ENCODE peak calls at places on chromosomes 16 and 17, in four cellular contexts. One of them, this sample, is unnamed.

GRCh38 chr16:30406911-30407793 is at the start of gene ZNF771:
- DNase-seq in GM23338: peak; percentile 97
- DNase-seq in fibroblast of lung: peak; percentile 82
- DNase-seq in PC-9: peak; percentile 72
- DNase-seq in this sample: peak; percentile 78

GRCh38 chr17:28008526-28008925 is 34.0 kb upstream of the NLK start:
- DNase-seq in GM23338: peak; percentile 91
- DNase-seq in PC-9: peak; percentile 54
- DNase-seq in fibroblast of lung: peak; percentile 66
- DNase-seq in this sample: peak; percentile 64

GRCh38 chr17:12665263-12666210 is at the start of gene MYOCD:
- DNase-seq in GM23338: peak; percentile 94
- DNase-seq in fibroblast of lung: peak; percentile 42
- DNase-seq in PC-9: no peak
- DNase-seq in this sample: no peak

GRCh38 chr16:9119795-9120194 is 28.4 kb downstream of the HAPSTR1 start:
- DNase-seq in fibroblast of lung: peak; percentile 92
- DNase-seq in GM23338: no peak
- DNase-seq in PC-9: no peak
- DNase-seq in this sample: no peak

GRCh38 chr16:84266451-84266850 is 26.6 kb upstream of the KCNG4 start:
- DNase-seq in PC-9: peak; percentile 78
- DNase-seq in fibroblast of lung: peak; percentile 58
- DNase-seq in GM23338: peak; percentile 91
- DNase-seq in this sample: peak; percentile 51

GRCh38 chr16:1298406-1298805 is 11.0 kb upstream of the UBE2I start:
- DNase-seq in fibroblast of lung: no peak
- DNase-seq in PC-9: no peak
- DNase-seq in GM23338: no peak
- DNase-seq in this sample: no peak

GRCh38 chr17:79831367-79832210 is 7.7 kb downstream of the CBX4 start:
- DNase-seq in PC-9: no peak
- DNase-seq in fibroblast of lung: no peak
- DNase-seq in GM23338: peak; percentile 73
- DNase-seq in this sample: no peak

GRCh38 chr16:79369796-79370195 is 230.7 kb downstream of the MAF start:
- DNase-seq in GM23338: no peak
- DNase-seq in fibroblast of lung: no peak
- DNase-seq in PC-9: no peak
- DNase-seq in this sample: no peak

GRCh38 chr16:75250089-75250808 is 1.2 kb downstream of the BCAR1 start:
- DNase-seq in PC-9: no peak
- DNase-seq in GM23338: peak; percentile 59
- DNase-seq in fibroblast of lung: no peak
- DNase-seq in this sample: peak; percentile 24

GRCh38 chr16:57133911-57134310 is 41.5 kb downstream of the CPNE2 start:
- DNase-seq in GM23338: no peak
- DNase-seq in fibroblast of lung: no peak
- DNase-seq in PC-9: no peak
- DNase-seq in this sample: no peak

GRCh38 chr17:68613739-68614298 is 12.7 kb upstream of the FAM20A start:
- DNase-seq in PC-9: no peak
- DNase-seq in GM23338: peak; percentile 97
- DNase-seq in fibroblast of lung: no peak
- DNase-seq in this sample: peak; percentile 91

GRCh38 chr17:40497704-40498103 is 3.7 kb downstream of the TNS4 start:
- DNase-seq in GM23338: no peak
- DNase-seq in fibroblast of lung: no peak
- DNase-seq in PC-9: peak; percentile 55
- DNase-seq in this sample: peak; percentile 44

GRCh38 chr16:2768403-2769089 is 8.5 kb downstream of the ELOB start:
- DNase-seq in PC-9: no peak
- DNase-seq in fibroblast of lung: no peak
- DNase-seq in GM23338: no peak
- DNase-seq in this sample: no peak

GRCh38 chr17:74796211-74796610 is 20.1 kb upstream of the NAT9 start:
- DNase-seq in fibroblast of lung: no peak
- DNase-seq in GM23338: no peak
- DNase-seq in PC-9: no peak
- DNase-seq in this sample: no peak

GRCh38 chr16:77540656-77541055 is 105.8 kb upstream of the ADAMTS18 start:
- DNase-seq in PC-9: no peak
- DNase-seq in GM23338: no peak
- DNase-seq in fibroblast of lung: peak; percentile 85
- DNase-seq in this sample: no peak

GRCh38 chr16:87822002-87822390 is 47.3 kb downstream of the SLC7A5 start:
- DNase-seq in fibroblast of lung: no peak
- DNase-seq in PC-9: no peak
- DNase-seq in GM23338: no peak
- DNase-seq in this sample: no peak

DNA sequence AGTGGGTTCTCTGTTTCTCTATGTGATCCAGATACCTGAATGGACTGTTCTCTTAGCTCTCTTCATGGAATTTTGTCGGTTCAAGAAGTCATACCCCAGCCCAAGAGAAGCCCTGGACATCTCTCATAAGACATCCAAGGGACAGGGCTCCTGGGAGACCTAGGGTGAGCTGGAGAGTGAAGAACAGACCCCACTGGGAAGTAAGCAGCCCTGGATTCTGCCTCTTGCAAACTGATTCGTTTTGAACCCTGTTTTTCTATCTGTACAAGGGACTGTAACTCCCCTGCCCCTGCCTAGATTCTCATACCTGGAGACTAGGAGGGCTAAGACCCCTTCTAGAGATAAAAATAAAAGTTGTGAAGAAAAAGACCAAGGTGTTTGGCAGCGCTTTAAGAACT is 460 bp downstream of the CCL3L1 start:
- DNase-seq in PC-9: no peak
- DNase-seq in fibroblast of lung: no peak
- DNase-seq in GM23338: no peak
- DNase-seq in this sample: no peak
- H3K4me2 ChIP-seq in PC-9: no peak overlapping the region
- H3K4me2 ChIP-seq in fibroblast of lung: no peak overlapping the region
- H3K4me2 ChIP-seq in GM23338: no peak overlapping the region
- H3K4me2 ChIP-seq in this sample: no peak overlapping the region

GRCh38 chr17:45022655-45023339 is 28.6 kb downstream of the DCAKD start:
- DNase-seq in PC-9: no peak
- DNase-seq in GM23338: no peak
- DNase-seq in fibroblast of lung: no peak
- DNase-seq in this sample: no peak

GRCh38 chr17:45022288-45022648 is 29.2 kb downstream of the DCAKD start:
- DNase-seq in GM23338: no peak
- DNase-seq in PC-9: no peak
- DNase-seq in fibroblast of lung: no peak
- DNase-seq in this sample: no peak

GRCh38 chr17:45019177-45019711 is 32.2 kb downstream of the DCAKD start:
- DNase-seq in fibroblast of lung: peak; percentile 39
- DNase-seq in PC-9: no peak
- DNase-seq in GM23338: peak; percentile 52
- DNase-seq in this sample: peak; percentile 75

GRCh38 chr17:45020354-45021138 is 30.9 kb downstream of the DCAKD start:
- DNase-seq in fibroblast of lung: peak; percentile 44
- DNase-seq in PC-9: no peak
- DNase-seq in GM23338: peak; percentile 82
- DNase-seq in this sample: no peak

DNA sequence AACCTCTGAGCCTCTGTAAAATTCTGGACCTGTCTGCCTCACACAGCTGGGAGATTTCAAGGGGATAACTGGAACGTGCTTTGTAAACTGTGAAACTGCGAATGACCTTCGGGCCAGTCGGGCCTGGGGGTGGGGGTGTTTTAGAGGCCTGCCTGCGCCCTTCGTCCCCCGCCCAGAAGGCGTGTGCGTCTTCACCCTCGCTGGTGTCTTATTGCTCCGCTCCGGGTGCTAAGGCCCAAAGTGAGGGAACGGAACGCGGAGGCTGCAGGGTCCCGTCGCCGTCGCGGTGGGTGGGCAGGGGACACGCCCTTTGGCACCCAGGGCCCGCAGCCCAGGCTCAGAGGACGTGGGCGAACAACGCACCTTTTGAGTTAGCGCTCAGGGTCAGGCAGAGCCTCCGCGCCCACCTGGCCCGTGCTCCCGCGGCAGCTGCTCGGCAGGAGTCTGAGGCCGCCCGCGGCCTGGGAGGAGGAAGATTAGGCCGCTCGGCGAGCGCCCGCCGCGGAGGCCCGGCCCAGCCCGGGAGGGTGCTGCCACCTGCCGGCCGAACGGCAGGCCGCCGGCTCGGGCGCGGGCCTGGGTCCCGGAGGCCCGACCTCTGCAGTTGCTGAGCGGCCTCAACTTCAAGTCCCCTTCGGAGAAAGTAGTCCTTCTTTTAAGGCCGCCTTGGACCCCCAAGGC is 29.7 kb downstream of the DCAKD start:
- DNase-seq in PC-9: no peak
- DNase-seq in fibroblast of lung: peak; percentile 53
- DNase-seq in GM23338: peak; percentile 77
- DNase-seq in this sample: peak; percentile 79
- H3K4me3 ChIP-seq in PC-9: no peak overlapping the region
- H3K4me3 ChIP-seq in fibroblast of lung: no peak overlapping the region
- H3K4me3 ChIP-seq in GM23338: peak overlapping the region; percentile 68
- H3K4me3 ChIP-seq in this sample: peak overlapping the region; percentile 51

GRCh38 chr17:228223-228615 is 46.8 kb upstream of the DOC2B start:
- DNase-seq in GM23338: no peak
- DNase-seq in fibroblast of lung: no peak
- DNase-seq in PC-9: no peak
- DNase-seq in this sample: no peak

GRCh38 chr17:226773-227580 is 45.5 kb upstream of the DOC2B start:
- DNase-seq in PC-9: no peak
- DNase-seq in fibroblast of lung: no peak
- DNase-seq in GM23338: no peak
- DNase-seq in this sample: no peak

GRCh38 chr17:226108-226772 is 44.8 kb upstream of the DOC2B start:
- DNase-seq in GM23338: no peak
- DNase-seq in PC-9: no peak
- DNase-seq in fibroblast of lung: no peak
- DNase-seq in this sample: no peak

GRCh38 chr17:229130-229944 is 47.9 kb upstream of the DOC2B start:
- DNase-seq in GM23338: no peak
- DNase-seq in fibroblast of lung: peak; percentile 29
- DNase-seq in PC-9: no peak
- DNase-seq in this sample: no peak

DNA sequence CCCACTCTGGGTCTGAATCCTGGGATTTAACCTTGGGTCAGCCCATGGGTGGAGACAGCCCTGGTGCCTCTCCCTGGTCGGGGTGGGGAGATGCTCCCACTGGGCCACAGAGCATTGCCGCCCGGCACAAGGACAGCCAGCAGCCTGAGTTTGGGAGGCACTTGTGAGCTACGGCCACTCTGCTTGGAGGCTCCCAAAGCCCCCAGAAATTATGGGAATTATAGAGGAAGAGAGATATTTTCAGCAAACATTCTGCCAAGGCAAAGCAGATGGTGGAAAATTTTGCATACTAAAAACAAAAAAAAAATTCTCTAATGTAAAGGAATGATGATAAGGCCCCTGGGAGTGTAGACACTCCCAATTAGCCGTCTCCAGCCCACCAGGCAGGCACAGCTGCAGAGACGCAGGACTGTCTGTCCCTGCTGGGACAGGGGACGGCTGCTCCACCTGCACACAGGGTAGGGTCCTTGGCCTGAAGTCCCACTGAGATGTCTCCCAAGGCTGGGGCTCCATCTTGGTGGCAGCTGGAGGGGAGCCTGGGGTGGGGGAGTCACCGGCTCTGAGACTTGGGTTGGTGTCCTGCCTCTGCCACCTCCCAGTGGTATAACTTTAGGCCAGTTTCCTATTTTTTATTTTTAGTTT is 46.3 kb upstream of the DOC2B start:
- DNase-seq in GM23338: no peak
- DNase-seq in PC-9: no peak
- DNase-seq in fibroblast of lung: no peak
- DNase-seq in this sample: no peak
- H3K27ac ChIP-seq in GM23338: no peak overlapping the region
- H3K27ac ChIP-seq in PC-9: no peak overlapping the region
- H3K27ac ChIP-seq in fibroblast of lung: no peak overlapping the region
- H3K27ac ChIP-seq in this sample: no peak overlapping the region

DNA sequence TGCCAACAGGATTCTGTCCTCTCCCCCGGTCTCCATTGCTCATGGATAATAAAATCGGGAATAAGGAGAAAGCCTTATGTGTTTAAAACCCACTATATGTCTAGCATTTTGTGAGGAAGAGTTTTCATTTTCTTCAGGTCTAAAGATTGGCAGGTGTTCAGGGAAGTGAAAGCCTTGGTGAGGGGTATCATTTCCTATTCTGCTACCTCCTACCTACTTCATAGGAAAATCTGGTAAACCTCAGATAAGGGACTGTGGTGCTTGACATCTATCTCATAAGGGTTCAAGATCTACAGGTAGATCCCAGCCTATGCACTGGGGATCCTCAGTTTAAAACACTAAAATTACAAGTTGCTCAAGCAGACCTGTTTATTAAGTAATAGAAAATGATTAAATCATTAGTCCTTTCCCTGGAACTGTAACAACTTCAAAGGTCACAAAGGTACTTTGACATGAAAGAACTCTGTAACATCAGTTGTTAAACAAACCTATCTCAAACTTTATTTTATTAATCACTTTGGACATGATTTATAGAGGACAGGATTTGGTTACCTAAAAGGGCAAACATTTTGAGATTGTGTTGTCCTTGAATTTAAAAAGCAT is 6.5 kb downstream of the MOSMO start:
- DNase-seq in PC-9: no peak
- DNase-seq in GM23338: no peak
- DNase-seq in fibroblast of lung: no peak
- DNase-seq in this sample: no peak
- H3K4me2 ChIP-seq in PC-9: no peak overlapping the region
- H3K4me2 ChIP-seq in GM23338: no peak overlapping the region
- H3K4me2 ChIP-seq in fibroblast of lung: no peak overlapping the region
- H3K4me2 ChIP-seq in this sample: peak overlapping the region; percentile 11